ENCODE peak calls at places on chromosomes 11 and 22, in seven cellular contexts. P is astrocyte, V is choroid plexus epithelial cell, E is lower leg skin, K is tibial artery, U is HFF-Myc, B is hepatocyte. R is an unnamed sample.
A peak's percentile ranks its signal among the peaks of the same experiment; 100 is the strongest.

GRCh38 chr22:39253427-39254070 is 8.8 kb upstream of the PDGFB start:
- DNase-seq in P (peak; percentile 81), V (peak; percentile 82), E (no peak), K (peak; percentile 58), U (peak; percentile 52), B (peak; percentile 88), R (peak; percentile 70)

GRCh38 chr11:74282863-74283484 is 28.5 kb downstream of the P4HA3 start:
- DNase-seq in P (no peak), V (no peak), E (no peak), K (no peak), U (no peak), B (no peak), R (no peak)

GRCh38 chr11:30917859-30918478 is 331.8 kb upstream of the MPPED2 start:
- DNase-seq in P (peak; percentile 9), V (peak; percentile 72), E (no peak), K (no peak), U (peak; percentile 17), B (peak; percentile 81), R (peak; percentile 12)

GRCh38 chr22:41596776-41597634 is 7.4 kb upstream of the PMM1 start:
- DNase-seq in P (no peak), V (peak; percentile 64), E (no peak), K (peak; percentile 41), U (no peak), B (peak; percentile 69), R (peak; percentile 75)

GRCh38 chr22:50319503-50319951 is 7.3 kb downstream of the DENND6B start:
- DNase-seq in P (no peak), V (no peak), E (no peak), K (no peak), U (no peak), B (no peak), R (no peak)

GRCh38 chr11:1163911-1164735 is 6.4 kb downstream of the MUC5AC start:
- DNase-seq in P (no peak), V (no peak), E (peak; percentile 81), K (no peak), U (no peak), B (no peak), R (no peak)

GRCh38 chr22:48630848-48631247 is 1196.8 kb downstream of the BRD1 start:
- DNase-seq in P (no peak), V (no peak), E (no peak), K (no peak), U (no peak), B (no peak), R (no peak)

GRCh38 chr11:65278351-65278750 is 16.6 kb downstream of the POLA2 start:
- DNase-seq in P (peak; percentile 46), V (peak; percentile 28), E (no peak), K (no peak), U (no peak), B (no peak), R (no peak)

GRCh38 chr22:29793396-29793795 is 26.2 kb downstream of the UQCR10 start:
- DNase-seq in P (no peak), V (no peak), E (no peak), K (no peak), U (no peak), B (no peak), R (no peak)

GRCh38 chr11:120344302-120345004 is 8.2 kb downstream of the ARHGEF12 start:
- DNase-seq in P (peak; percentile 65), V (peak; percentile 62), E (no peak), K (no peak), U (no peak), B (no peak), R (no peak)
- H3K4me3 ChIP-seq in P (no peak overlapping the region), V (no peak overlapping the region), E (no peak overlapping the region), K (no peak overlapping the region), U (no peak overlapping the region), B (no peak overlapping the region), R (no peak overlapping the region)

DNA sequence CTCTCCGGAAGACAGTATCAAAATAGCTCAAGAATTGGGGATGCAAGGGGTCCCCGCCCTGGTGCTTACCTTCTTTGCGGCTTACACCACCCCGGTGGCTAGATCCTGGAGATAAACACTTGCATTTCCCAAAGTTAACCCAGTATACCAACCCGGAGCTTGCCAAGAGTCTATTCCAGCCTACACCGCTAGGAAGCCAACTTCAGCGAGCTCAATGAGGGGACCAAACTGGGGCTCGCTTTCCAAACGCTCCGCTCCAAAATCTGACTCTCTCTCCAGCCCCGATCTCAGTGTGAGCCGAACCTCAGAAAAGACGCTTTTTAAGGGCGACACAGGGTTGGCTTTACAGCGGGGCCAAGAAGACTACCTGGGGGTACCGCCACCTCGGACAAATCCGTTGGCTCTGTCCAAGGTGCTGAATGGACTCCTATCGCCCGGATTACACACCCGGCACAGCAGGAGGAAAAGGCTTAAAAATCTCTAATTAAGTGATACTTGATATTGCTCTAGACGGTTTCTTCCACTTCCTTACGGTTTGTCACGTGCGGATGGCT is 20.1 kb upstream of the BDNF start:
- DNase-seq in P (no peak), V (peak; percentile 69), E (no peak), K (no peak), U (no peak), B (peak; percentile 86), R (peak; percentile 71)
- TF ChIP-seq CTCF in P (no peak), V (peak; percentile 43), E (no peak), K (no peak), U (peak; percentile 24), B (peak; percentile 22), R (peak; percentile 28)

DNA sequence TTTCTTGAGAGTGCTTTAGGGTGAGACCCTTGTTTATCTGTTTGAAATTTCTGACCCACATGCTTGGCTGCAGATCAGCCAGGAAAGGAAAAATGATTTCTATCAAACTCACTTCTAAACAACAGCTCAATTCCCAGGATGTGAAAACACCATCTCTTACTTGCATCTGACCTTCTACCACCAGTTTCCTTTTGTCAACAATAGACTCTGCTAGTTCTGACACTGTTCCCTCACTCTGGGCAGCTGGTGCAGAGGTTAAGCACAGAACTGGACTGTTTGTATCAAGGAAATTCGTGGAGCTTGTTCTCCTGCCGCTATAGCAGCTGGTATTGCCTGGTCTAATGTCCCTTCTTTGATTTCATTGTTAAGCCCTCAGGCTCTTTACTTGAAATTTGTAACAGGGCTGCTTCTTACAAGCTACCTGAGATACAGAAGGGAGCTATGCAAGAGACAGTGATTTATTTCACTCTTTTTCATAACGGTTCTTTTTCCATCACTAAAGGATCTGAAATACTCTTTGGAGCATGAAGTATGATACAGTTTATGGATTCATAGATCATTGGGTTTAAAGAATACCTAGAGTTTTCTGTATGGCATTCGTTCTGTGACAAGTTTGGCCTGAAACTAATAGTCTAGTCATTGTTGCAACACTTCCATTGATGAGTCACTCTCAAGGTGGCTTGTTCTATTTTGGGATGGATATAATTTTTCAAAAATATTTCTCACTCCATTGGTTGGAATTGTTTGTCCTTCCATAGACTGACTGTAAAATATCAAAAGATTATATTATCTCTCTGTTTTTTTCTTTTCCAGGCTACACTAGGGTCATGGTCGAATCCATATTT is 178.2 kb upstream of the ZC3H12C start:
- DNase-seq in P (peak; percentile 60), V (peak; percentile 68), E (no peak), K (no peak), U (no peak), B (no peak), R (peak; percentile 36)
- H3K4me3 ChIP-seq in P (no peak overlapping the region), V (no peak overlapping the region), E (no peak overlapping the region), K (no peak overlapping the region), U (no peak overlapping the region), B (no peak overlapping the region), R (no peak overlapping the region)

GRCh38 chr11:76510060-76511047 is 65.5 kb downstream of the EMSY start:
- DNase-seq in P (peak; percentile 69), V (peak; percentile 86), E (no peak), K (no peak), U (no peak), B (no peak), R (no peak)

GRCh38 chr11:76515494-76515893 is 70.7 kb downstream of the EMSY start:
- DNase-seq in P (no peak), V (no peak), E (no peak), K (no peak), U (no peak), B (no peak), R (no peak)

GRCh38 chr11:76513654-76514034 is 68.8 kb downstream of the EMSY start:
- DNase-seq in P (no peak), V (no peak), E (no peak), K (no peak), U (no peak), B (no peak), R (no peak)

GRCh38 chr11:76512851-76513653 is 68.2 kb downstream of the EMSY start:
- DNase-seq in P (no peak), V (peak; percentile 79), E (no peak), K (no peak), U (peak; percentile 11), B (peak; percentile 26), R (peak; percentile 49)
- TF ChIP-seq CTCF in P (peak; percentile 46), V (peak; percentile 54), E (no peak), K (no peak), U (peak; percentile 13), B (peak; percentile 60), R (peak; percentile 26)

GRCh38 chr22:19082101-19082500 is 40.1 kb downstream of the DGCR2 start:
- DNase-seq in P (no peak), V (no peak), E (no peak), K (no peak), U (no peak), B (no peak), R (no peak)

GRCh38 chr22:19082793-19083192 is 39.4 kb downstream of the DGCR2 start:
- DNase-seq in P (no peak), V (no peak), E (no peak), K (no peak), U (no peak), B (no peak), R (no peak)

GRCh38 chr22:19075404-19075803 is 46.8 kb downstream of the DGCR2 start:
- DNase-seq in P (no peak), V (no peak), E (no peak), K (no peak), U (no peak), B (no peak), R (no peak)

GRCh38 chr22:19080853-19081252 is 41.4 kb downstream of the DGCR2 start:
- DNase-seq in P (no peak), V (no peak), E (no peak), K (no peak), U (no peak), B (no peak), R (no peak)

GRCh38 chr22:19079691-19080090 is 42.5 kb downstream of the DGCR2 start:
- DNase-seq in P (no peak), V (no peak), E (no peak), K (no peak), U (no peak), B (no peak), R (no peak)
- H3K4me3 ChIP-seq in P (no peak overlapping the region), V (no peak overlapping the region), E (no peak overlapping the region), K (no peak overlapping the region), U (no peak overlapping the region), B (no peak overlapping the region), R (no peak overlapping the region)

GRCh38 chr11:35511666-35512065 is 13.8 kb downstream of the PAMR1 start:
- DNase-seq in P (peak; percentile 86), V (peak; percentile 72), E (no peak), K (no peak), U (no peak), B (no peak), R (peak; percentile 89)

GRCh38 chr11:35507688-35508087 is 17.7 kb downstream of the PAMR1 start:
- DNase-seq in P (no peak), V (peak; percentile 29), E (no peak), K (no peak), U (no peak), B (no peak), R (no peak)
- TF ChIP-seq CTCF in P (no peak), V (no peak), E (no peak), K (no peak), U (no peak), B (no peak), R (no peak)